ENCODE peak calls at places on chromosome 1, in four cellular contexts. One of them, this sample, is unnamed.

GRCh38 chr1:7852778-7853177 is at the start of gene UTS2:
- DNase-seq in GM23338: peak
- DNase-seq in cardiac fibroblast: no peak
- DNase-seq in progenitor cell of endocrine pancreas: no peak
- DNase-seq in this sample: no peak

GRCh38 chr1:26162220-26162703 is 3.4 kb downstream of the FAM110D start:
- DNase-seq in progenitor cell of endocrine pancreas: no peak
- DNase-seq in cardiac fibroblast: no peak
- DNase-seq in GM23338: no peak
- DNase-seq in this sample: no peak

GRCh38 chr1:26784886-26785285 is 2.9 kb upstream of the PIGV start:
- DNase-seq in cardiac fibroblast: no peak
- DNase-seq in progenitor cell of endocrine pancreas: no peak
- DNase-seq in GM23338: no peak
- DNase-seq in this sample: no peak

GRCh38 chr1:22930235-22930912 is 42.3 kb downstream of the LACTBL1 start:
- DNase-seq in progenitor cell of endocrine pancreas: peak
- DNase-seq in GM23338: peak
- DNase-seq in cardiac fibroblast: peak
- DNase-seq in this sample: no peak

GRCh38 chr1:110230381-110231199 is 20.5 kb downstream of the KCNC4 start:
- DNase-seq in GM23338: no peak
- DNase-seq in cardiac fibroblast: no peak
- DNase-seq in progenitor cell of endocrine pancreas: no peak
- DNase-seq in this sample: no peak

GRCh38 chr1:245516178-245516829 is 361.5 kb downstream of the KIF26B start:
- DNase-seq in GM23338: peak
- DNase-seq in progenitor cell of endocrine pancreas: no peak
- DNase-seq in cardiac fibroblast: peak
- DNase-seq in this sample: no peak

GRCh38 chr1:224433041-224433670 is 1.4 kb downstream of the WDR26 start:
- DNase-seq in progenitor cell of endocrine pancreas: no peak
- DNase-seq in GM23338: peak
- DNase-seq in cardiac fibroblast: peak
- DNase-seq in this sample: no peak

GRCh38 chr1:221768444-221769066 is 26.7 kb upstream of the DUSP10 start:
- DNase-seq in cardiac fibroblast: peak
- DNase-seq in GM23338: no peak
- DNase-seq in progenitor cell of endocrine pancreas: no peak
- DNase-seq in this sample: no peak

GRCh38 chr1:67339623-67340343 is 32.1 kb downstream of the IL12RB2 start:
- DNase-seq in GM23338: no peak
- DNase-seq in cardiac fibroblast: peak
- DNase-seq in progenitor cell of endocrine pancreas: no peak
- DNase-seq in this sample: no peak

GRCh38 chr1:39642796-39643195 is 3.4 kb upstream of the HEYL start:
- DNase-seq in cardiac fibroblast: peak
- DNase-seq in progenitor cell of endocrine pancreas: no peak
- DNase-seq in GM23338: no peak
- DNase-seq in this sample: no peak

GRCh38 chr1:153386500-153386901 is 4.4 kb downstream of the S100A8 start:
- DNase-seq in progenitor cell of endocrine pancreas: no peak
- DNase-seq in GM23338: no peak
- DNase-seq in cardiac fibroblast: no peak
- DNase-seq in this sample: no peak

GRCh38 chr1:53982762-53983101 is 35.3 kb downstream of the LDLRAD1 start:
- DNase-seq in progenitor cell of endocrine pancreas: no peak
- DNase-seq in GM23338: no peak
- DNase-seq in cardiac fibroblast: no peak
- DNase-seq in this sample: no peak

GRCh38 chr1:97943354-97943753 is 22.5 kb upstream of the DPYD start:
- DNase-seq in GM23338: no peak
- DNase-seq in cardiac fibroblast: peak
- DNase-seq in progenitor cell of endocrine pancreas: no peak
- DNase-seq in this sample: no peak

GRCh38 chr1:33442141-33442540 is 11.2 kb upstream of the PHC2 start:
- DNase-seq in GM23338: no peak
- DNase-seq in progenitor cell of endocrine pancreas: no peak
- DNase-seq in cardiac fibroblast: no peak
- DNase-seq in this sample: no peak

GRCh38 chr1:1943834-1944570 is 24.9 kb upstream of the TMEM52 start:
- DNase-seq in progenitor cell of endocrine pancreas: peak
- DNase-seq in GM23338: peak
- DNase-seq in cardiac fibroblast: peak
- DNase-seq in this sample: no peak

GRCh38 chr1:3470650-3471355 is 16.3 kb downstream of the ARHGEF16 start:
- DNase-seq in GM23338: no peak
- DNase-seq in progenitor cell of endocrine pancreas: no peak
- DNase-seq in cardiac fibroblast: no peak
- DNase-seq in this sample: no peak

GRCh38 chr1:3472088-3472850 is 17.8 kb downstream of the ARHGEF16 start:
- DNase-seq in cardiac fibroblast: no peak
- DNase-seq in progenitor cell of endocrine pancreas: no peak
- DNase-seq in GM23338: no peak
- DNase-seq in this sample: no peak

GRCh38 chr1:3469849-3470649 is 15.6 kb downstream of the ARHGEF16 start:
- DNase-seq in GM23338: no peak
- DNase-seq in cardiac fibroblast: no peak
- DNase-seq in progenitor cell of endocrine pancreas: no peak
- DNase-seq in this sample: no peak

GRCh38 chr1:3472906-3473305 is 18.4 kb downstream of the ARHGEF16 start:
- DNase-seq in progenitor cell of endocrine pancreas: no peak
- DNase-seq in cardiac fibroblast: no peak
- DNase-seq in GM23338: no peak
- DNase-seq in this sample: no peak

GRCh38 chr1:3471356-3472087 is 17.1 kb downstream of the ARHGEF16 start:
- DNase-seq in cardiac fibroblast: peak
- DNase-seq in progenitor cell of endocrine pancreas: no peak
- DNase-seq in GM23338: peak
- DNase-seq in this sample: no peak
- TF ChIP-seq CTCF in cardiac fibroblast: peak
- TF ChIP-seq CTCF in progenitor cell of endocrine pancreas: peak
- TF ChIP-seq CTCF in GM23338: peak
- TF ChIP-seq CTCF in this sample: no peak

GRCh38 chr1:228194921-228195812 is 12.7 kb upstream of the OBSCN start:
- DNase-seq in GM23338: no peak
- DNase-seq in cardiac fibroblast: no peak
- DNase-seq in progenitor cell of endocrine pancreas: no peak
- DNase-seq in this sample: no peak

GRCh38 chr1:228194436-228194835 is 13.4 kb upstream of the OBSCN start:
- DNase-seq in cardiac fibroblast: no peak
- DNase-seq in GM23338: no peak
- DNase-seq in progenitor cell of endocrine pancreas: no peak
- DNase-seq in this sample: no peak

GRCh38 chr1:228197555-228198147 is 10.2 kb upstream of the OBSCN start:
- DNase-seq in GM23338: no peak
- DNase-seq in cardiac fibroblast: no peak
- DNase-seq in progenitor cell of endocrine pancreas: no peak
- DNase-seq in this sample: no peak

GRCh38 chr1:228198977-228199590 is 8.8 kb upstream of the OBSCN start:
- DNase-seq in progenitor cell of endocrine pancreas: no peak
- DNase-seq in cardiac fibroblast: no peak
- DNase-seq in GM23338: no peak
- DNase-seq in this sample: no peak
- TF ChIP-seq CTCF in progenitor cell of endocrine pancreas: no peak
- TF ChIP-seq CTCF in cardiac fibroblast: no peak
- TF ChIP-seq CTCF in GM23338: no peak
- TF ChIP-seq CTCF in this sample: no peak

GRCh38 chr1:160161965-160162705 is 10.7 kb downstream of the ATP1A4 start:
- DNase-seq in GM23338: peak
- DNase-seq in cardiac fibroblast: peak
- DNase-seq in progenitor cell of endocrine pancreas: no peak
- DNase-seq in this sample: no peak

GRCh38 chr1:160164121-160164520 is 12.7 kb downstream of the ATP1A4 start:
- DNase-seq in progenitor cell of endocrine pancreas: no peak
- DNase-seq in cardiac fibroblast: no peak
- DNase-seq in GM23338: no peak
- DNase-seq in this sample: no peak

GRCh38 chr1:160163612-160164011 is 12.2 kb downstream of the ATP1A4 start:
- DNase-seq in GM23338: no peak
- DNase-seq in cardiac fibroblast: no peak
- DNase-seq in progenitor cell of endocrine pancreas: no peak
- DNase-seq in this sample: no peak

GRCh38 chr1:160159846-160160245 is 8.4 kb downstream of the ATP1A4 start:
- DNase-seq in cardiac fibroblast: no peak
- DNase-seq in GM23338: no peak
- DNase-seq in progenitor cell of endocrine pancreas: no peak
- DNase-seq in this sample: no peak

DNA sequence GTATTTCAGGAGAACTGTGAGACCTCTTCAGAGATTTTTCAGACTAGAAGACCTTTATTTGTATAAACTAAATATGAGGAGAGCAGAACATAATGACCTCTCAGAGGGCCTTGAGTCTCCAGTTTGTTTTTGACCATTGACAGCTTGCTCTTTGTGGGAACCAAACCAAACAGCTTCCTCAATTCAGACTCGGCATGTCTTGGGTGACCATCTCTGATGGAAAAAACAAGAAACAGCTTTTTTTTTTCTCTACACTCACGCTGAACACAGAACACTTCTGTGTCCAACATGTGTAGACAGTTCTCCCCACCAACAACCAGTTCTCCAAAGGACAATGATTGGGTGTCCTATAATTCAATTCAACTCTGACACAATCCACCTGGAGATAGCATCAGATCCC is 11.5 kb downstream of the ATP1A4 start:
- DNase-seq in GM23338: no peak
- DNase-seq in progenitor cell of endocrine pancreas: no peak
- DNase-seq in cardiac fibroblast: no peak
- DNase-seq in this sample: no peak
- TF ChIP-seq CTCF in GM23338: no peak
- TF ChIP-seq CTCF in progenitor cell of endocrine pancreas: no peak
- TF ChIP-seq CTCF in cardiac fibroblast: no peak
- TF ChIP-seq CTCF in this sample: no peak

GRCh38 chr1:192530254-192530653 is 45.3 kb upstream of the RGS1 start:
- DNase-seq in cardiac fibroblast: peak
- DNase-seq in GM23338: no peak
- DNase-seq in progenitor cell of endocrine pancreas: no peak
- DNase-seq in this sample: no peak
- TF ChIP-seq CTCF in cardiac fibroblast: no peak
- TF ChIP-seq CTCF in GM23338: no peak
- TF ChIP-seq CTCF in progenitor cell of endocrine pancreas: no peak
- TF ChIP-seq CTCF in this sample: no peak

GRCh38 chr1:159056069-159056698 is 20.4 kb downstream of the AIM2 start:
- DNase-seq in cardiac fibroblast: no peak
- DNase-seq in GM23338: peak
- DNase-seq in progenitor cell of endocrine pancreas: no peak
- DNase-seq in this sample: no peak
- TF ChIP-seq CTCF in cardiac fibroblast: peak
- TF ChIP-seq CTCF in GM23338: peak
- TF ChIP-seq CTCF in progenitor cell of endocrine pancreas: no peak
- TF ChIP-seq CTCF in this sample: no peak

GRCh38 chr1:228471762-228472398 is 15.3 kb upstream of the RNF187 start:
- DNase-seq in progenitor cell of endocrine pancreas: no peak
- DNase-seq in cardiac fibroblast: peak
- DNase-seq in GM23338: peak
- DNase-seq in this sample: no peak
- TF ChIP-seq CTCF in progenitor cell of endocrine pancreas: peak
- TF ChIP-seq CTCF in cardiac fibroblast: peak
- TF ChIP-seq CTCF in GM23338: peak
- TF ChIP-seq CTCF in this sample: no peak

GRCh38 chr1:30450148-30450817 is 273.1 kb downstream of the MATN1 start:
- DNase-seq in cardiac fibroblast: no peak
- DNase-seq in GM23338: no peak
- DNase-seq in progenitor cell of endocrine pancreas: peak
- DNase-seq in this sample: no peak
- TF ChIP-seq CTCF in cardiac fibroblast: no peak
- TF ChIP-seq CTCF in GM23338: no peak
- TF ChIP-seq CTCF in progenitor cell of endocrine pancreas: no peak
- TF ChIP-seq CTCF in this sample: no peak

GRCh38 chr1:151501474-151501873 is 9.7 kb upstream of the CGN start:
- DNase-seq in progenitor cell of endocrine pancreas: no peak
- DNase-seq in GM23338: peak
- DNase-seq in cardiac fibroblast: no peak
- DNase-seq in this sample: no peak
- TF ChIP-seq CTCF in progenitor cell of endocrine pancreas: peak
- TF ChIP-seq CTCF in GM23338: peak
- TF ChIP-seq CTCF in cardiac fibroblast: peak
- TF ChIP-seq CTCF in this sample: no peak

GRCh38 chr1:11592752-11593151 is 61.5 kb downstream of the FBXO2 start:
- DNase-seq in GM23338: no peak
- DNase-seq in progenitor cell of endocrine pancreas: no peak
- DNase-seq in cardiac fibroblast: no peak
- DNase-seq in this sample: no peak

GRCh38 chr1:11596295-11596694 is 57.9 kb downstream of the FBXO2 start:
- DNase-seq in cardiac fibroblast: no peak
- DNase-seq in progenitor cell of endocrine pancreas: no peak
- DNase-seq in GM23338: no peak
- DNase-seq in this sample: no peak

GRCh38 chr1:11595287-11595686 is 58.9 kb downstream of the FBXO2 start:
- DNase-seq in progenitor cell of endocrine pancreas: no peak
- DNase-seq in cardiac fibroblast: no peak
- DNase-seq in GM23338: peak
- DNase-seq in this sample: no peak

GRCh38 chr1:11594625-11595024 is 59.6 kb downstream of the FBXO2 start:
- DNase-seq in progenitor cell of endocrine pancreas: no peak
- DNase-seq in cardiac fibroblast: no peak
- DNase-seq in GM23338: no peak
- DNase-seq in this sample: no peak

GRCh38 chr1:11594222-11594621 is 60.0 kb downstream of the FBXO2 start:
- DNase-seq in progenitor cell of endocrine pancreas: no peak
- DNase-seq in cardiac fibroblast: peak
- DNase-seq in GM23338: peak
- DNase-seq in this sample: no peak
- TF ChIP-seq CTCF in progenitor cell of endocrine pancreas: peak
- TF ChIP-seq CTCF in cardiac fibroblast: no peak
- TF ChIP-seq CTCF in GM23338: peak
- TF ChIP-seq CTCF in this sample: no peak

GRCh38 chr1:209883341-209883971 is 54.6 kb upstream of the SYT14 start:
- DNase-seq in cardiac fibroblast: peak
- DNase-seq in GM23338: no peak
- DNase-seq in progenitor cell of endocrine pancreas: no peak
- DNase-seq in this sample: no peak
- TF ChIP-seq CTCF in cardiac fibroblast: peak
- TF ChIP-seq CTCF in GM23338: no peak
- TF ChIP-seq CTCF in progenitor cell of endocrine pancreas: no peak
- TF ChIP-seq CTCF in this sample: no peak

This sample was measured in omental fat pad.